ENCODE peak calls at places on chromosomes 11 and 22, in seven cellular contexts. One of them, this sample, is unnamed.

GRCh38 chr11:71131861-71132260 is 120.5 kb downstream of the SHANK2 start:
- DNase-seq in AG04449: no peak
- DNase-seq in thoracic aorta: no peak
- DNase-seq in upper lobe of right lung: no peak
- DNase-seq in fibroblast of pulmonary artery: no peak
- DNase-seq in astrocyte of the cerebellum: no peak
- DNase-seq in left ventricle myocardium inferior: peak
- DNase-seq in this sample: peak

GRCh38 chr11:63641727-63642126 is 27.5 kb upstream of the PLAAT3 start:
- DNase-seq in AG04449: no peak
- DNase-seq in thoracic aorta: no peak
- DNase-seq in upper lobe of right lung: no peak
- DNase-seq in fibroblast of pulmonary artery: peak
- DNase-seq in astrocyte of the cerebellum: peak
- DNase-seq in left ventricle myocardium inferior: no peak
- DNase-seq in this sample: no peak

GRCh38 chr11:126607374-126607773 is 251.9 kb downstream of the ST3GAL4 start:
- DNase-seq in AG04449: peak
- DNase-seq in thoracic aorta: no peak
- DNase-seq in upper lobe of right lung: no peak
- DNase-seq in fibroblast of pulmonary artery: peak
- DNase-seq in astrocyte of the cerebellum: peak
- DNase-seq in left ventricle myocardium inferior: no peak
- DNase-seq in this sample: no peak

GRCh38 chr11:56855217-56855616 is 106.7 kb upstream of the OR9G4 start:
- DNase-seq in AG04449: no peak
- DNase-seq in thoracic aorta: no peak
- DNase-seq in upper lobe of right lung: no peak
- DNase-seq in fibroblast of pulmonary artery: no peak
- DNase-seq in astrocyte of the cerebellum: no peak
- DNase-seq in left ventricle myocardium inferior: no peak
- DNase-seq in this sample: no peak

GRCh38 chr22:39242809-39243442 is 1.9 kb downstream of the PDGFB start:
- DNase-seq in AG04449: no peak
- DNase-seq in thoracic aorta: no peak
- DNase-seq in upper lobe of right lung: no peak
- DNase-seq in fibroblast of pulmonary artery: no peak
- DNase-seq in astrocyte of the cerebellum: no peak
- DNase-seq in left ventricle myocardium inferior: no peak
- DNase-seq in this sample: no peak

GRCh38 chr22:22720201-22720723 is 75.8 kb downstream of the GGTLC2 start:
- DNase-seq in AG04449: peak
- DNase-seq in thoracic aorta: no peak
- DNase-seq in upper lobe of right lung: no peak
- DNase-seq in fibroblast of pulmonary artery: peak
- DNase-seq in astrocyte of the cerebellum: no peak
- DNase-seq in left ventricle myocardium inferior: no peak
- DNase-seq in this sample: peak

GRCh38 chr11:107744736-107745135 is 32.9 kb upstream of the SLN start:
- DNase-seq in AG04449: no peak
- DNase-seq in thoracic aorta: no peak
- DNase-seq in upper lobe of right lung: no peak
- DNase-seq in fibroblast of pulmonary artery: no peak
- DNase-seq in astrocyte of the cerebellum: no peak
- DNase-seq in left ventricle myocardium inferior: no peak
- DNase-seq in this sample: no peak

GRCh38 chr11:10666976-10667892 is 26.3 kb downstream of the IRAG1 start:
- DNase-seq in AG04449: peak
- DNase-seq in thoracic aorta: no peak
- DNase-seq in upper lobe of right lung: no peak
- DNase-seq in fibroblast of pulmonary artery: no peak
- DNase-seq in astrocyte of the cerebellum: peak
- DNase-seq in left ventricle myocardium inferior: no peak
- DNase-seq in this sample: no peak

GRCh38 chr11:47714554-47715081 is 551 bp downstream of the AGBL2 start:
- DNase-seq in AG04449: no peak
- DNase-seq in thoracic aorta: no peak
- DNase-seq in upper lobe of right lung: peak
- DNase-seq in fibroblast of pulmonary artery: peak
- DNase-seq in astrocyte of the cerebellum: no peak
- DNase-seq in left ventricle myocardium inferior: no peak
- DNase-seq in this sample: no peak

GRCh38 chr11:78656327-78656726 is 81.7 kb upstream of the NARS2 start:
- DNase-seq in AG04449: no peak
- DNase-seq in thoracic aorta: no peak
- DNase-seq in upper lobe of right lung: no peak
- DNase-seq in fibroblast of pulmonary artery: no peak
- DNase-seq in astrocyte of the cerebellum: no peak
- DNase-seq in left ventricle myocardium inferior: no peak
- DNase-seq in this sample: no peak

GRCh38 chr11:71442123-71442522 is 6.1 kb downstream of the DHCR7 start:
- DNase-seq in AG04449: no peak
- DNase-seq in thoracic aorta: no peak
- DNase-seq in upper lobe of right lung: no peak
- DNase-seq in fibroblast of pulmonary artery: no peak
- DNase-seq in astrocyte of the cerebellum: no peak
- DNase-seq in left ventricle myocardium inferior: no peak
- DNase-seq in this sample: no peak

GRCh38 chr22:20656902-20657836 is 116.7 kb upstream of the SERPIND1 start:
- DNase-seq in AG04449: no peak
- DNase-seq in thoracic aorta: no peak
- DNase-seq in upper lobe of right lung: no peak
- DNase-seq in fibroblast of pulmonary artery: no peak
- DNase-seq in astrocyte of the cerebellum: no peak
- DNase-seq in left ventricle myocardium inferior: no peak
- DNase-seq in this sample: no peak

GRCh38 chr11:71311176-71311925 is 59.0 kb upstream of the SHANK2 start:
- DNase-seq in AG04449: no peak
- DNase-seq in thoracic aorta: no peak
- DNase-seq in upper lobe of right lung: peak
- DNase-seq in fibroblast of pulmonary artery: no peak
- DNase-seq in astrocyte of the cerebellum: no peak
- DNase-seq in left ventricle myocardium inferior: no peak
- DNase-seq in this sample: no peak

DNA sequence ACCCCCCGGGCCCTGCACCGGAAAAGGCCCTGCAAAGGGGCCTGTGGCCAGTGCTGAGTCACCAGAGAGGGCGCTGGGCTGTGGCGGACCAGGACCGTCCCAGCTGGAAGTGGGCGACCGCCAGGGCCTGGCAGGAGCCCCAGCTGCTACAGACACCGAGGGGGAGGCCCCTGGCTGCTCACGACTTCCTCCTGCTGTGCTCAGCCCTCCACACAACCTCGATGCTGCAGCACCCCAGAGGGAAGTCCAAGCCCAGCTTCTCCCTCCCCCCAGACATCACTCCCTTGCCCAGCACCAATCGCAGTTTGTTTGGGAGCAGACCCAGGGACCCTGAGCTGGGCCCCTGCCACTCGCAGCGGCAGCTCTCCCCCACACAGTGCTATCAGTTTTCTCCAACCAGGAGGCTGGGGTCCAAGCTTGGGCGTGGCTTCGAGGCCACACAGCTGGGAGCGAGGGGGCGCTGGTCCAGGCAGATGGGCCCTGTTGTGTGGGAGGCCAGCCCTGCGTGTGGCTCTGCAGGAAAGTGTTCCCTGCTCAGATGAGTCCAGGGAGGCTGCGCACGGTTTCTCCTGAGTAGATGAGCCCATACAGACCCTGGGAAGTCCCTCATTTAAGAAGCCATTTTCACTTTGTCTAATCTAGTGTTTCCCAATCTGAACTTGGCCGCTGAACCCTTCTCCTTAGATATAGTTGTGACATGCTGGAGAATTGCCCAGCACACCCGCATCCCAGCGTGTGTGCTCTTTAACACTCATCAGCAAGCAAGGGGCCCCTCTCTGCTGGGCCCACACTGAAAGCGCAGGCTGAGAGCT is 5.6 kb upstream of the SH3BP1 start:
- DNase-seq in AG04449: peak
- DNase-seq in thoracic aorta: no peak
- DNase-seq in upper lobe of right lung: peak
- DNase-seq in fibroblast of pulmonary artery: peak
- DNase-seq in astrocyte of the cerebellum: peak
- DNase-seq in left ventricle myocardium inferior: peak
- DNase-seq in this sample: peak
- H3K4me3 ChIP-seq in AG04449: no peak
- H3K4me3 ChIP-seq in thoracic aorta: peak
- H3K4me3 ChIP-seq in upper lobe of right lung: peak
- H3K4me3 ChIP-seq in fibroblast of pulmonary artery: peak
- H3K4me3 ChIP-seq in astrocyte of the cerebellum: no peak
- H3K4me3 ChIP-seq in left ventricle myocardium inferior: peak
- H3K4me3 ChIP-seq in this sample: no peak

GRCh38 chr11:20597137-20597923 is 2.1 kb upstream of the SLC6A5 start:
- DNase-seq in AG04449: no peak
- DNase-seq in thoracic aorta: no peak
- DNase-seq in upper lobe of right lung: no peak
- DNase-seq in fibroblast of pulmonary artery: no peak
- DNase-seq in astrocyte of the cerebellum: no peak
- DNase-seq in left ventricle myocardium inferior: no peak
- DNase-seq in this sample: no peak
- H3K4me3 ChIP-seq in AG04449: no peak
- H3K4me3 ChIP-seq in thoracic aorta: peak
- H3K4me3 ChIP-seq in upper lobe of right lung: no peak
- H3K4me3 ChIP-seq in fibroblast of pulmonary artery: no peak
- H3K4me3 ChIP-seq in astrocyte of the cerebellum: no peak
- H3K4me3 ChIP-seq in left ventricle myocardium inferior: peak
- H3K4me3 ChIP-seq in this sample: no peak

GRCh38 chr22:49935561-49935960 is 17.1 kb downstream of the CRELD2 start:
- DNase-seq in AG04449: no peak
- DNase-seq in thoracic aorta: no peak
- DNase-seq in upper lobe of right lung: no peak
- DNase-seq in fibroblast of pulmonary artery: peak
- DNase-seq in astrocyte of the cerebellum: no peak
- DNase-seq in left ventricle myocardium inferior: no peak
- DNase-seq in this sample: no peak
- H3K4me3 ChIP-seq in AG04449: peak
- H3K4me3 ChIP-seq in thoracic aorta: peak
- H3K4me3 ChIP-seq in upper lobe of right lung: peak
- H3K4me3 ChIP-seq in fibroblast of pulmonary artery: no peak
- H3K4me3 ChIP-seq in astrocyte of the cerebellum: no peak
- H3K4me3 ChIP-seq in left ventricle myocardium inferior: peak
- H3K4me3 ChIP-seq in this sample: no peak

GRCh38 chr11:87039371-87039770 is 1.6 kb downstream of the TMEM135 start:
- DNase-seq in AG04449: no peak
- DNase-seq in thoracic aorta: no peak
- DNase-seq in upper lobe of right lung: no peak
- DNase-seq in fibroblast of pulmonary artery: peak
- DNase-seq in astrocyte of the cerebellum: no peak
- DNase-seq in left ventricle myocardium inferior: no peak
- DNase-seq in this sample: no peak
- H3K4me3 ChIP-seq in AG04449: peak
- H3K4me3 ChIP-seq in thoracic aorta: peak
- H3K4me3 ChIP-seq in upper lobe of right lung: peak
- H3K4me3 ChIP-seq in fibroblast of pulmonary artery: peak
- H3K4me3 ChIP-seq in astrocyte of the cerebellum: peak
- H3K4me3 ChIP-seq in left ventricle myocardium inferior: peak
- H3K4me3 ChIP-seq in this sample: peak

GRCh38 chr11:3162410-3163240 is 2.5 kb downstream of the OSBPL5 start:
- DNase-seq in AG04449: no peak
- DNase-seq in thoracic aorta: no peak
- DNase-seq in upper lobe of right lung: peak
- DNase-seq in fibroblast of pulmonary artery: no peak
- DNase-seq in astrocyte of the cerebellum: no peak
- DNase-seq in left ventricle myocardium inferior: peak
- DNase-seq in this sample: no peak

GRCh38 chr11:3164540-3165151 is 464 bp downstream of the OSBPL5 start:
- DNase-seq in AG04449: no peak
- DNase-seq in thoracic aorta: no peak
- DNase-seq in upper lobe of right lung: peak
- DNase-seq in fibroblast of pulmonary artery: no peak
- DNase-seq in astrocyte of the cerebellum: no peak
- DNase-seq in left ventricle myocardium inferior: peak
- DNase-seq in this sample: no peak

GRCh38 chr11:3164138-3164539 is 971 bp downstream of the OSBPL5 start:
- DNase-seq in AG04449: no peak
- DNase-seq in thoracic aorta: no peak
- DNase-seq in upper lobe of right lung: no peak
- DNase-seq in fibroblast of pulmonary artery: no peak
- DNase-seq in astrocyte of the cerebellum: no peak
- DNase-seq in left ventricle myocardium inferior: peak
- DNase-seq in this sample: no peak

GRCh38 chr11:3161720-3162409 is 3.2 kb downstream of the OSBPL5 start:
- DNase-seq in AG04449: no peak
- DNase-seq in thoracic aorta: no peak
- DNase-seq in upper lobe of right lung: peak
- DNase-seq in fibroblast of pulmonary artery: no peak
- DNase-seq in astrocyte of the cerebellum: no peak
- DNase-seq in left ventricle myocardium inferior: no peak
- DNase-seq in this sample: no peak

GRCh38 chr11:3163241-3163981 is 1.7 kb downstream of the OSBPL5 start:
- DNase-seq in AG04449: no peak
- DNase-seq in thoracic aorta: no peak
- DNase-seq in upper lobe of right lung: peak
- DNase-seq in fibroblast of pulmonary artery: no peak
- DNase-seq in astrocyte of the cerebellum: no peak
- DNase-seq in left ventricle myocardium inferior: peak
- DNase-seq in this sample: no peak
- H3K4me3 ChIP-seq in AG04449: peak
- H3K4me3 ChIP-seq in thoracic aorta: peak
- H3K4me3 ChIP-seq in upper lobe of right lung: peak
- H3K4me3 ChIP-seq in fibroblast of pulmonary artery: peak
- H3K4me3 ChIP-seq in astrocyte of the cerebellum: peak
- H3K4me3 ChIP-seq in left ventricle myocardium inferior: peak
- H3K4me3 ChIP-seq in this sample: peak

DNA sequence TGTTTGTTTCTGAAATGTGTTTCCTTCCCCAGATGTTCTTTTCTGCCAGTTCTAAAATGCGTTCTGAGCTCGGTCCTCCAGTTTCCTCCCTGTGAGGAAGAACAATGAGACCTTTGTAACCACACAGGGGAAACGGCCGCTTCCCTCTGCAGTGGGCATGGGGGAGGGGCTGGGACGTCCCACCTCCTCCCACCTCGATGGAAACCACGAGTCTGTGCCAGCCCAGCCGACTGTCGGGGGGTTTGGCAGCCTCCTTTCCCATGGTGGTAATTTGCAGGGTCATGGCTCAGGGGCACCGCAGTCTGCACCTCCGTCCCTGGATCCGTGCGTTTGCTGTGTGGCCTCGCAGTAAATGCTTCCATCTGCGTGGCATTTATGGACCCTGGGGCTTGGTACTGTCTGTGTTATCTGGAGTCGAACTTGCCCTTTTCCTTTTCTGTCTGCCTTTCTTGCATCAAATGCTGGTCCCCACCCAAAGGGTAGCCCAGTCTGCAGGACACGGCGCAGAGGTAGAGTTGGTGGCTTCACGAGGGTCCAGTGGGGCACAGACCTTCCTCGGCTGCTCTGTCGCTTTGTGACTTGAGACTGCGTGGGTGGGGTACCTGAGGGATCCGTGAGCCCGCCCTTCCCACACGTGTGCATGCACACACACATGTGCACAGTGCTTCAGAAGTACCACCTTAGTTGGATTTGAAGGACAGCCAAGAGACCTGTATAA is 16.1 kb downstream of the LRP5 start:
- DNase-seq in AG04449: no peak
- DNase-seq in thoracic aorta: no peak
- DNase-seq in upper lobe of right lung: no peak
- DNase-seq in fibroblast of pulmonary artery: peak
- DNase-seq in astrocyte of the cerebellum: no peak
- DNase-seq in left ventricle myocardium inferior: peak
- DNase-seq in this sample: no peak
- H3K4me3 ChIP-seq in AG04449: no peak
- H3K4me3 ChIP-seq in thoracic aorta: peak
- H3K4me3 ChIP-seq in upper lobe of right lung: no peak
- H3K4me3 ChIP-seq in fibroblast of pulmonary artery: no peak
- H3K4me3 ChIP-seq in astrocyte of the cerebellum: no peak
- H3K4me3 ChIP-seq in left ventricle myocardium inferior: peak
- H3K4me3 ChIP-seq in this sample: no peak

This sample was measured in skeletal muscle cell.